ENCODE peak calls at places on chromosomes 1 and 21, in five cellular contexts. G is RWPE1; Z is fibroblast of mammary gland; C is CD4-positive, alpha-beta T cell; S is fibroblast of lung. O is an unnamed sample.

GRCh38 chr1:41454406-41454805 is 30.1 kb downstream of the EDN2 start:
- DNase-seq in G (no peak), Z (no peak), S (peak; percentile 70), C (no peak), O (peak; percentile 40)

GRCh38 chr1:145692785-145693443 is 14.3 kb downstream of the PDZK1 start:
- DNase-seq in C (no peak), S (no peak), G (no peak), Z (no peak), O (no peak)

GRCh38 chr1:232899839-232900238 is 50.6 kb upstream of the NTPCR start:
- DNase-seq in S (no peak), C (no peak), G (peak; percentile 8), Z (no peak), O (no peak)

GRCh38 chr1:66267211-66267940 is 266.6 kb upstream of the SGIP1 start:
- DNase-seq in G (no peak), S (peak; percentile 51), Z (no peak), C (no peak), O (no peak)

GRCh38 chr1:234400773-234401172 is 27.5 kb downstream of the COA6 start:
- DNase-seq in G (no peak), S (no peak), C (no peak), Z (no peak), O (no peak)

GRCh38 chr1:176456848-176457247 is 6.1 kb upstream of the PAPPA2 start:
- DNase-seq in Z (no peak), S (no peak), G (no peak), C (no peak), O (no peak)

GRCh38 chr1:165898837-165899236 is 71.4 kb downstream of the UCK2 start:
- DNase-seq in Z (peak; percentile 99), G (peak; percentile 87), S (peak; percentile 99), C (no peak), O (no peak)

GRCh38 chr1:245180496-245180895 is 25.7 kb downstream of the KIF26B start:
- DNase-seq in C (no peak), Z (no peak), G (no peak), S (peak; percentile 50), O (no peak)

GRCh38 chr1:220327106-220327505 is 54.9 kb upstream of the RAB3GAP2 start:
- DNase-seq in G (no peak), Z (no peak), S (no peak), C (no peak), O (no peak)

GRCh38 chr1:245500546-245500945 is 345.8 kb downstream of the KIF26B start:
- DNase-seq in Z (peak; percentile 88), C (no peak), G (peak; percentile 84), S (peak; percentile 94), O (no peak)

GRCh38 chr1:65114312-65114711 is 33.7 kb upstream of the AK4 start:
- DNase-seq in G (no peak), Z (no peak), C (no peak), S (peak; percentile 7), O (no peak)

GRCh38 chr1:231855966-231856365 is 229.4 kb downstream of the DISC1 start:
- DNase-seq in G (no peak), S (no peak), Z (no peak), C (no peak), O (no peak)

GRCh38 chr1:19096990-19097389 is 113.1 kb downstream of the UBR4 start:
- DNase-seq in G (no peak), C (no peak), S (no peak), Z (no peak), O (no peak)

GRCh38 chr21:36550761-36551160 is 70.8 kb upstream of the CLDN14 start:
- DNase-seq in S (no peak), G (no peak), C (no peak), Z (peak; percentile 40), O (no peak)

GRCh38 chr1:169348356-169349036 is 19.1 kb downstream of the NME7 start:
- DNase-seq in C (no peak), Z (peak; percentile 71), G (no peak), S (peak; percentile 27), O (peak; percentile 35)

DNA sequence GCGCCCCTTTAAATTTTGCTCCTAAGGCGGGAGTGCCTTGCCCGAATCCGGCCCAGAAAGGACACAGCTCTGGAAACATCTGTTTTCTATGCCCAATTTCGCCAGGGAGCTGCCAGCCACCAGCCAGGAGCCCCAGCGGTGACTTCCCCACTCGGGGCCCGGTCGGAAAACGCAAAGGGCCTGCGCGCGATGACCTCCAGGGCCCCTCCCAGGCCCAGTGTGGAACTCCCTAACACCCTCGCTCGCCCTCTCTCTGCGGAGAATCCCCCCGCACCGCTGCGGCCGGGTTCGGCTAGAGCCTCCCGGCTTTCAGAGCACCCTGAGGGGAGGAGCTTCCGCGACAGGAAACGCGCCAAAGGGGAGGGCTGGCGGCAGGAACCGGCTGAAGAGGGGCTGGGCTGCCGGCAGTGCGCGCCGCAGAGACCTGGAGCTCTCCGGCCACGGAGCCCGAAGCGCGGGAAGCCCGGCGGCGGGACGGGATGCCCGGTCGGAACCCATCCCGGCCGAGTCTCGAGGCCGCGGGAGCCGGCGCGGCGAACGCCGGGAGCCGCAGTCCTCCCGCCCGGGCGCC is 505 bp downstream of the CLSPN start:
- DNase-seq in G (peak; percentile 92), C (peak; percentile 60), Z (peak; percentile 78), S (peak; percentile 85), O (peak; percentile 83)
- TF ChIP-seq CTCF in G (no peak), C (no peak), Z (no peak), S (peak; percentile 4), O (peak; percentile 31)

GRCh38 chr1:152182942-152183341 is 23.9 kb upstream of the RPTN start:
- DNase-seq in S (peak; percentile 87), C (no peak), G (peak; percentile 79), Z (peak; percentile 90), O (no peak)

GRCh38 chr1:152188673-152189591 is 29.9 kb upstream of the RPTN start:
- DNase-seq in Z (peak; percentile 72), G (no peak), C (peak; percentile 73), S (peak; percentile 56), O (no peak)

GRCh38 chr1:152185544-152186391 is 26.7 kb upstream of the RPTN start:
- DNase-seq in G (peak; percentile 64), S (peak; percentile 61), Z (peak; percentile 70), C (peak; percentile 22), O (no peak)

GRCh38 chr1:152189657-152190442 is 30.8 kb upstream of the RPTN start:
- DNase-seq in Z (peak; percentile 78), G (peak; percentile 48), C (peak; percentile 46), S (peak; percentile 57), O (no peak)

DNA sequence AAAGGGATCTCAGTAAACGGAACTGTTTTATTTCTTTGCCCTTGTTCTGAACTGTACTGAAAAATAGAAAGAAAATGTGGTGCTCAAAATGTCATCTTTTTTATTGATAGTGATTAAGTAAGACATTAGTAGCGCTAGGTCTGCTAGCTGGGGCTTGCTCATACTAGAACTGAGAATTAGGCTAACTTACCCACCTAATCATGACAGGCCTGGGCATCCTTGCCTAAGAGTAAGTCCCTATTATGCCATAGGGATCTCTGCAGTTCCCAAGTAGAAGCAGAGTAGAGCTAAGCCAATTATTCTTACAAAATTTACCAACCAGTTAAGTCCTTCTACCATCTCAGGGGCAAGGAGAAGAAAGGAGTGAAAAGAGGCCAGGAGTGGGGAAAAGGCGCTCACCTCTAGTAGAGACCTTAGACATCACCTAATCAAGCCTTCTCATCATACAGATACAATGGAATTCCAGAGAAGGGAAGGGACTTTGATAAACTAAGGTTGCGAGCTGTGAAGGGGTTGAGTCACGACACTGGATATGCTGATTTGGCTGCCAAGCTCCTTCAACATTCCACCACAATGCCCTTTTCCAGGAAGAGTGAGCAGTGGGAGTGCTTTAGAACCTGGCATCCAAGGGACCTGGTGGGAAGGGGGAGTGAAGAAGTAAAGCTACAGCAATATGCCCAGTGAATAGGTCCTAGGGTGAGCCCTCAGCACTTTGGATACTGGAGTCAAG is 27.7 kb upstream of the RPTN start:
- DNase-seq in C (no peak), S (peak; percentile 56), G (no peak), Z (no peak), O (no peak)
- TF ChIP-seq CTCF in C (no peak), S (no peak), G (no peak), Z (no peak), O (no peak)

GRCh38 chr1:30005972-30006619 is 717.3 kb downstream of the MATN1 start:
- DNase-seq in Z (no peak), G (peak; percentile 80), S (no peak), C (no peak), O (no peak)
- TF ChIP-seq CTCF in Z (no peak), G (no peak), S (no peak), C (no peak), O (no peak)

DNA sequence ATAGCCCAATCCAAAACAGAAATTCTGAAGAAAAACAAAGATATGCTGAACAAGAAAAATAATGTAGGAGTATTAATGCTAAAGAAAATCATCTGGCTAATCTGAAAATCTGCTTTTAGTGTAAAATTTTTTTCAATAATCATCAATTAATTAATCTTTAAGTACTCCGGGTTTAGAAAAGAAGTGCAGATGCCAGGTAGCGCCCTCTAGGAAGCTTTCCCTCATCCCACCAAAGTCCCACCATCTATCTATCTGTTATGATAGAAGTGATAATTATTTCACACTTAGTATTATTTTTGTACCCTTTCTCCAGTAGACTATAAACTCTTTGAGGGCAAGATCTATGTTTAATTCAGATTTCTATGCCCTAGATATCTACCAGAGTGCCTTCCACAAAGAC is 240.3 kb downstream of the AKT3 start:
- DNase-seq in S (no peak), Z (no peak), C (no peak), G (no peak), O (no peak)
- TF ChIP-seq CTCF in S (no peak), Z (no peak), C (no peak), G (no peak), O (no peak)

DNA sequence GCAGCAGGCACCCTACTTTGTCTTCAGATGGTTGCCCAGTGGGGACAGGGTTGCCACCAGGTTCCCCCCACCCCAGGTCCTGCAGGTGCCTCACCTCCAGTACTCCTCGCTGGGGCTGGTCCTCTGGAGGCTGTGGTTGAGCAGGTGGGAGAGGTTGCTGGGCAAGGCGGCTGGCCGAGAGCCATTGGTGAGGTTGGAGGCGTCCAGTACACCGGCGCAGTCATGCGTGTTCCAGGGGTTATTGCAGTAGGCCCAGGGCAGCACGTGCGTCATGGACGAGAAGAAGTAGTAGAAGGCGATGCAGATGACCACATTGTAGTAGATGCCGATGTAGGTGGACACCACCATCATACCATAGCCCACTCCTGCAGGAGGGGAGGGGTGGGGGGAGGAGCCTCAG is 16.9 kb downstream of the CCDC24 start:
- DNase-seq in S (no peak), C (no peak), G (no peak), Z (no peak), O (no peak)
- TF ChIP-seq CTCF in S (no peak), C (no peak), G (no peak), Z (no peak), O (no peak)

DNA sequence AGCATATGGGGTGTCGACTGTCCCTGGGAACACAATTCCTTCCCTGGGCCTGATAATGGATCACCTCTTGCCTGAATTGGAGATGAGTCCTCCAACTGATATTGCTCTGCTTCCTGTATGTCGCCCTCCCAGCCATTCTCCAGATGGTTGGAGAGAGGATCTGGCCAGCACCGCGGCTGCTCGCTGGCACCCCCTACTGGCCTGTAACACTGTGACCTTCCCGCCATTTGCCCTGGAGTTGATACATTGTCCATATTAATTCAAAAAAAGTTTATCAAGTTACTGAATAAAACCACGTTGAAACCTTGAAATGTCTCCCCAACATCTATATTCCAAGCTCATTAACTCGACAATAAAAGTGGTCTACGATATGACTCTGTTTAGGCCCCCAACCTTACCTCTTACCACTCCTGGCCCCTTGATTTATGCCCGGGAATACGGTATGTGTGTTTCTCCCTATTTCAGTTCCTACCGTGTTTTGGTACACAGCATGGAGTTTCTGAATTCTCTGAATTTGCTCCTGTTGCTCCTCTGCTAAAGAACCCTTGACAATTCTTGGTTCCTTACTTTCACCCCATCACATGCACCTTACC is 241.8 kb upstream of the KIAA0040 start:
- DNase-seq in C (no peak), S (no peak), G (no peak), Z (no peak), O (no peak)
- TF ChIP-seq CTCF in C (no peak), S (no peak), G (no peak), Z (peak; percentile 20), O (peak; percentile 46)

GRCh38 chr1:110346690-110347089 is 7.5 kb downstream of the RBM15 start:
- DNase-seq in G (no peak), C (no peak), S (no peak), Z (no peak), O (no peak)
- TF ChIP-seq CTCF in G (no peak), C (no peak), S (no peak), Z (no peak), O (no peak)

O was measured in neural crest cell.